ENCODE peak calls at places on chromosomes 2 and 18, in six cellular contexts. One of them, this sample, is unnamed.

GRCh38 chr2:23526114-23526513 is 141.1 kb downstream of the KLHL29 start:
- DNase-seq in tibial nerve: no peak
- DNase-seq in A549: no peak
- DNase-seq in sigmoid colon: no peak
- DNase-seq in stomach: no peak
- DNase-seq in esophagus muscularis mucosa: no peak
- DNase-seq in this sample: no peak

GRCh38 chr18:57210101-57210661 is 63.3 kb downstream of the BOD1L2 start:
- DNase-seq in esophagus muscularis mucosa: peak
- DNase-seq in A549: peak
- DNase-seq in sigmoid colon: no peak
- DNase-seq in stomach: peak
- DNase-seq in tibial nerve: peak
- DNase-seq in this sample: no peak

GRCh38 chr2:214630402-214631035 is 179.0 kb downstream of the BARD1 start:
- DNase-seq in A549: no peak
- DNase-seq in tibial nerve: no peak
- DNase-seq in sigmoid colon: no peak
- DNase-seq in esophagus muscularis mucosa: no peak
- DNase-seq in stomach: no peak
- DNase-seq in this sample: no peak

GRCh38 chr2:85653996-85654395 is 14.0 kb downstream of the SFTPB start:
- DNase-seq in esophagus muscularis mucosa: no peak
- DNase-seq in A549: no peak
- DNase-seq in stomach: no peak
- DNase-seq in sigmoid colon: no peak
- DNase-seq in tibial nerve: no peak
- DNase-seq in this sample: no peak

GRCh38 chr2:233433794-233434193 is 79.5 kb downstream of the DGKD start:
- DNase-seq in tibial nerve: no peak
- DNase-seq in stomach: peak
- DNase-seq in esophagus muscularis mucosa: no peak
- DNase-seq in A549: no peak
- DNase-seq in sigmoid colon: peak
- DNase-seq in this sample: no peak

GRCh38 chr2:8629402-8629801 is 52.5 kb upstream of the ID2 start:
- DNase-seq in A549: no peak
- DNase-seq in stomach: no peak
- DNase-seq in tibial nerve: no peak
- DNase-seq in sigmoid colon: no peak
- DNase-seq in esophagus muscularis mucosa: no peak
- DNase-seq in this sample: no peak

GRCh38 chr2:70089220-70089945 is 2.1 kb downstream of the PCBP1 start:
- DNase-seq in stomach: peak
- DNase-seq in tibial nerve: no peak
- DNase-seq in esophagus muscularis mucosa: no peak
- DNase-seq in sigmoid colon: peak
- DNase-seq in A549: peak
- DNase-seq in this sample: peak

GRCh38 chr2:75064691-75065396 is 106.4 kb downstream of the POLE4 start:
- DNase-seq in stomach: peak
- DNase-seq in esophagus muscularis mucosa: no peak
- DNase-seq in tibial nerve: no peak
- DNase-seq in A549: peak
- DNase-seq in sigmoid colon: peak
- DNase-seq in this sample: no peak

GRCh38 chr2:170177950-170178781 is at the start of gene MYO3B:
- DNase-seq in esophagus muscularis mucosa: no peak
- DNase-seq in sigmoid colon: no peak
- DNase-seq in tibial nerve: no peak
- DNase-seq in stomach: no peak
- DNase-seq in A549: no peak
- DNase-seq in this sample: no peak

GRCh38 chr2:150350500-150350899 is 137.0 kb downstream of the RND3 start:
- DNase-seq in tibial nerve: no peak
- DNase-seq in sigmoid colon: no peak
- DNase-seq in stomach: no peak
- DNase-seq in A549: no peak
- DNase-seq in esophagus muscularis mucosa: no peak
- DNase-seq in this sample: no peak

GRCh38 chr2:32718752-32719151 is 90.9 kb downstream of the TTC27 start:
- DNase-seq in A549: no peak
- DNase-seq in tibial nerve: no peak
- DNase-seq in sigmoid colon: no peak
- DNase-seq in stomach: no peak
- DNase-seq in esophagus muscularis mucosa: no peak
- DNase-seq in this sample: no peak

GRCh38 chr2:46724107-46724506 is 191.5 kb downstream of the MCFD2 start:
- DNase-seq in tibial nerve: no peak
- DNase-seq in stomach: no peak
- DNase-seq in sigmoid colon: no peak
- DNase-seq in esophagus muscularis mucosa: no peak
- DNase-seq in A549: no peak
- DNase-seq in this sample: no peak

GRCh38 chr2:208426414-208426813 is 19.8 kb downstream of the PTH2R start:
- DNase-seq in tibial nerve: no peak
- DNase-seq in A549: no peak
- DNase-seq in stomach: no peak
- DNase-seq in sigmoid colon: no peak
- DNase-seq in esophagus muscularis mucosa: no peak
- DNase-seq in this sample: no peak

GRCh38 chr18:45413180-45413836 is 202.0 kb upstream of the SLC14A2 start:
- DNase-seq in esophagus muscularis mucosa: no peak
- DNase-seq in sigmoid colon: no peak
- DNase-seq in stomach: no peak
- DNase-seq in A549: no peak
- DNase-seq in tibial nerve: no peak
- DNase-seq in this sample: no peak

GRCh38 chr2:189214484-189214883 is 34.9 kb upstream of the COL5A2 start:
- DNase-seq in tibial nerve: no peak
- DNase-seq in sigmoid colon: no peak
- DNase-seq in esophagus muscularis mucosa: no peak
- DNase-seq in A549: no peak
- DNase-seq in stomach: no peak
- DNase-seq in this sample: no peak

GRCh38 chr2:190999058-190999457 is 14.9 kb downstream of the STAT1 start:
- DNase-seq in tibial nerve: no peak
- DNase-seq in stomach: no peak
- DNase-seq in esophagus muscularis mucosa: no peak
- DNase-seq in sigmoid colon: no peak
- DNase-seq in A549: no peak
- DNase-seq in this sample: no peak

GRCh38 chr2:95352291-95353054 is 50.0 kb upstream of the FAHD2A start:
- DNase-seq in esophagus muscularis mucosa: no peak
- DNase-seq in A549: no peak
- DNase-seq in tibial nerve: no peak
- DNase-seq in stomach: peak
- DNase-seq in sigmoid colon: peak
- DNase-seq in this sample: no peak

GRCh38 chr18:7923105-7923504 is 356.0 kb downstream of the PTPRM start:
- DNase-seq in stomach: no peak
- DNase-seq in esophagus muscularis mucosa: no peak
- DNase-seq in tibial nerve: no peak
- DNase-seq in sigmoid colon: no peak
- DNase-seq in A549: no peak
- DNase-seq in this sample: no peak

GRCh38 chr18:59667488-59667887 is 29.7 kb downstream of the CCBE1 start:
- DNase-seq in esophagus muscularis mucosa: no peak
- DNase-seq in stomach: no peak
- DNase-seq in A549: no peak
- DNase-seq in sigmoid colon: no peak
- DNase-seq in tibial nerve: no peak
- DNase-seq in this sample: no peak

GRCh38 chr2:30224147-30224546 is 7.2 kb upstream of the LBH start:
- DNase-seq in stomach: no peak
- DNase-seq in tibial nerve: no peak
- DNase-seq in A549: no peak
- DNase-seq in sigmoid colon: no peak
- DNase-seq in esophagus muscularis mucosa: no peak
- DNase-seq in this sample: no peak

GRCh38 chr2:17611036-17611435 is 70.5 kb downstream of the VSNL1 start:
- DNase-seq in esophagus muscularis mucosa: no peak
- DNase-seq in A549: no peak
- DNase-seq in sigmoid colon: no peak
- DNase-seq in tibial nerve: no peak
- DNase-seq in stomach: no peak
- DNase-seq in this sample: no peak

GRCh38 chr18:45186832-45187231 is 428.4 kb upstream of the SLC14A2 start:
- DNase-seq in tibial nerve: no peak
- DNase-seq in A549: no peak
- DNase-seq in sigmoid colon: no peak
- DNase-seq in esophagus muscularis mucosa: no peak
- DNase-seq in stomach: no peak
- DNase-seq in this sample: no peak

GRCh38 chr2:387980-388421 is 100.1 kb upstream of the ALKAL2 start:
- DNase-seq in esophagus muscularis mucosa: no peak
- DNase-seq in sigmoid colon: no peak
- DNase-seq in stomach: no peak
- DNase-seq in A549: no peak
- DNase-seq in tibial nerve: no peak
- DNase-seq in this sample: peak

DNA sequence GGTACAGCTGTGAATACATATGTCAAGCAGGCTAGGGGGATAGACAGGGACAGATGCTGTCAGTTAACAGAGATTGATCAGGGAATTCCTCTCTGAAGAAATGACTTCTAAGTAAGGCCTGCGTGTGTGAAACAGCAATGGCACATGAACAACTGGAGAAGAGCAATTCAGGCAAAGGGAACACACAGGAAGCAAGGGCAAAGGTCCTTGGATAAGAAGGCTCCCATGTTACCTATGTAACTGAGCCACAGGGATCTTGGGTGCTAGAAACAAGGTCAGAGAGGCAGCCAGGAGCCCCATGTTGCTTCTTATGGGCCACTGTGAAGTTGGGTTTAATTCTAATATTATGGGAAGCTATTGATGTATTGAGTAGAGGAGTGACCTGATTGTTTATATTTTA is 373.7 kb upstream of the ACVR2A start:
- DNase-seq in esophagus muscularis mucosa: no peak
- DNase-seq in sigmoid colon: no peak
- DNase-seq in A549: no peak
- DNase-seq in stomach: no peak
- DNase-seq in tibial nerve: no peak
- DNase-seq in this sample: no peak
- TF ChIP-seq EP300 in esophagus muscularis mucosa: no peak
- TF ChIP-seq EP300 in sigmoid colon: no peak
- TF ChIP-seq EP300 in A549: no peak
- TF ChIP-seq EP300 in stomach: no peak
- TF ChIP-seq EP300 in tibial nerve: no peak
- TF ChIP-seq EP300 in this sample: no peak

DNA sequence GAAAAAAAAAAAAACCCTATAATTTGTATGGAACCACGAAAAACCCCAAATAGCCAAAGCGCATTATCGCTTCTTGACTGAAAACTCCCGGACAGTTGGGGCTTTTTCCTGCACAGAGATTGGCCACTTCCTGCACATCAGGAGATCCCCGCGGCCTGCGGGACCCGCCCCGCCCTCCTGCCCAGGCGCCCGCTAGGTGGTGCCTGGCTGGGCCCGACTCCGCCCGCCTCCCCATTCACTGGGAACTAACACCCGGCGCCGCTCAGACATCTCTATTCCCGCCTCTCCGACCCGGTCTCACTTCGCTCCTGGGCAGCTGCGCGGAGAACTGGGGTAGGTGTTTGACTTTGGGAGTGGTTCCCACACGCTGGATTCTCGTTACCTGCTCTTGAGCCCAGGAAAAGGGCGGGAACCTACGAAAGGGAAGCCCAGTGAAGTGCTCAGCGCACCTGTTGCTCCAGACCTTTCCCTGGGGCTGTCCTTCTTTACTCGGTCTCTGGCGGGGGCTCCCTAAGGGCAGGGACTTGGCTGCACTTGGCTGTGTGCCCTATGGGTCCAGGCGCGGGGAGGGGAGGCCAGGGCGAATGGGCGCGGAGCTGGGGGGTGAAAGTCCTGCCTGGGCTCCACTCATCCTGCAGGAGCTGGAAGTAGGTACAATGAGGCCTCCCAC is at the start of gene HMSD:
- DNase-seq in A549: peak
- DNase-seq in sigmoid colon: no peak
- DNase-seq in esophagus muscularis mucosa: no peak
- DNase-seq in stomach: peak
- DNase-seq in tibial nerve: peak
- DNase-seq in this sample: no peak
- H3K4me3 ChIP-seq in A549: peak
- H3K4me3 ChIP-seq in sigmoid colon: peak
- H3K4me3 ChIP-seq in esophagus muscularis mucosa: peak
- H3K4me3 ChIP-seq in stomach: peak
- H3K4me3 ChIP-seq in tibial nerve: peak
- H3K4me3 ChIP-seq in this sample: peak

DNA sequence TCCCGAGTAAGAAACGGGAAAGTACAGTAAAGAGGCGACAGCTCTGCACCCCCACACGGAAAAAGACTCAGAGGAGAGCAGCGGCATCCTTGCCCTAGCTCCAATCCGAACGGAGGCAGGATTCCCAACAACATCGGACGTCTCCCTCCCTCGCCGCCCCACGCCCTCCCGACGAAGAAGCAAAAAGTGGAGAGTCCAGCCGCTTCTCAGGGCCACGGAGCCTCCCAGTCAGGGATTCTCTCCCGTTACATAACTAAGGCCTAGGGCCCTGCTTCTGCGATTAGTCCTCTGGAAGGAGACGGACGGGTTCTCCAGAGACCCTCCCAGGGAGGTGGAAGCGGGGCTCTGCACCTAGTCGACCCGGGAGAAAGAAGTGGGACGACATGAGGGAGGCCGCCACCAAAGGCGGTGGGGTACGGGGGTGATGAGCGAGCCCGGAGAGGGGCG is 587 bp downstream of the SUMO1 start:
- DNase-seq in stomach: no peak
- DNase-seq in A549: peak
- DNase-seq in esophagus muscularis mucosa: no peak
- DNase-seq in sigmoid colon: peak
- DNase-seq in tibial nerve: no peak
- DNase-seq in this sample: peak
- TF ChIP-seq POLR2A in stomach: no peak
- TF ChIP-seq POLR2A in A549: no peak
- TF ChIP-seq POLR2A in esophagus muscularis mucosa: no peak
- TF ChIP-seq POLR2A in sigmoid colon: no peak
- TF ChIP-seq POLR2A in tibial nerve: no peak
- TF ChIP-seq POLR2A in this sample: no peak

DNA sequence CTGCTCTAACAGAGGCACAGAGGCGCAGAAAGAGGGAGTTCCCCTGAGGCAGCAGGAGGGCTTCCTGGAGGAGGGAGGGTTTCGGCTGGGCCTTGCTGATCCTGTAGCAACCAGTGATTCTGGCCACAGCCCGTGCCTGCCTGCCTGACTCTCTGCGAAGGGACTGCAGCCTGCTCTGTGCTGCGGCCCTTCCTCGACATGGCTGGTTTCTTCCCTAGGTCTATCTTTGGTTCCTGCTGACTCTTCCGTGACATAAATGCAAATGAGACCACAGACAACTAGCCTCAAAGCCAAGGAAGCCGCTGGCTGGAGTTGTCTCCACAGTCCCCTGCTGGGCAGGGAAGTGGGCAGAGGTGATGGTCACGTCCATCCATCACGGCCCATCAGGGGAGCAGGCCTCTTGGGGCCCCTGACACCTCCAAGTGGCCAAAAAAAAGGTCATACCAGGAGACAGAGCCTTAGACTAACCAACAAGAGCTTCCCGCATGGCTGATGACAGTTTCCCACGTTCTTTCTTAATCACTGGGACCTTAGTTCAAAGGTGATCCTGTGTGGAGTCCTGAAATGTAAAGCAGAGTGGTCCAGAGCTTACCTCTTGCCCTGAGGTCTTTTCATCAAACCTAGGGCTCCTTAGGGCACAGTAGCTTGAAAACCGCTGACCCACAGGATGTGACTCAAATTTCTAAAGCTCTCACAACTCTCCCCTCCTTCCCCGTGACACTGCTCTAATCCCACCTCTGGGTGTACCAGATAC is 55.3 kb downstream of the HS1BP3 start:
- DNase-seq in A549: no peak
- DNase-seq in sigmoid colon: peak
- DNase-seq in esophagus muscularis mucosa: no peak
- DNase-seq in tibial nerve: peak
- DNase-seq in stomach: peak
- DNase-seq in this sample: peak
- TF ChIP-seq EP300 in A549: no peak
- TF ChIP-seq EP300 in sigmoid colon: no peak
- TF ChIP-seq EP300 in esophagus muscularis mucosa: no peak
- TF ChIP-seq EP300 in tibial nerve: peak
- TF ChIP-seq EP300 in stomach: no peak
- TF ChIP-seq EP300 in this sample: no peak